ENCODE peak calls at places on chromosome 14, in six cellular contexts. N, I, F, X, L and W are unnamed samples.

GRCh38 chr14:72801381-72801812 is 92.5 kb downstream of the DPF3 start:
- DNase-seq in I (no peak), X (peak), F (peak), N (peak), L (peak), W (peak)

GRCh38 chr14:72433511-72433910 is 460.4 kb downstream of the DPF3 start:
- DNase-seq in F (peak), L (peak), X (no peak), I (no peak), N (peak), W (peak)

GRCh38 chr14:48725001-48725734 is 861.0 kb downstream of the RPS29 start:
- DNase-seq in I (no peak), N (no peak), X (no peak), F (peak), L (no peak), W (peak)

GRCh38 chr14:62956413-62956812 is 88.8 kb downstream of the KCNH5 start:
- DNase-seq in N (peak), F (no peak), I (no peak), L (no peak), X (no peak), W (no peak)

GRCh38 chr14:77547512-77547911 is 48.9 kb upstream of the ISM2 start:
- DNase-seq in I (no peak), N (no peak), X (no peak), L (no peak), F (no peak), W (no peak)

GRCh38 chr14:20631023-20631820 is 10.3 kb downstream of the OR6S1 start:
- DNase-seq in F (peak), X (peak), N (peak), I (peak), L (peak), W (peak)

GRCh38 chr14:96410119-96410518 is 18.2 kb downstream of the AK7 start:
- DNase-seq in F (no peak), X (no peak), I (no peak), L (no peak), N (no peak), W (no peak)

GRCh38 chr14:54338696-54339317 is 58.0 kb upstream of the CDKN3 start:
- DNase-seq in L (peak), X (peak), F (peak), N (peak), I (no peak), W (peak)

GRCh38 chr14:59920378-59920683 is 387 bp downstream of the LRRC9 start:
- DNase-seq in I (no peak), L (no peak), X (no peak), N (no peak), F (no peak), W (no peak)

GRCh38 chr14:69317780-69318179 is 57.8 kb downstream of the GALNT16 start:
- DNase-seq in X (peak), L (no peak), I (no peak), N (peak), F (no peak), W (no peak)

GRCh38 chr14:103385153-103385993 is at the start of gene MARK3:
- DNase-seq in I (peak), L (peak), X (peak), F (peak), N (peak), W (peak)

GRCh38 chr14:68232643-68233055 is 413.1 kb downstream of the RAD51B start:
- DNase-seq in N (peak), F (peak), I (no peak), L (peak), X (peak), W (peak)

GRCh38 chr14:70981005-70981952 is 74.0 kb downstream of the PCNX1 start:
- DNase-seq in F (peak), N (no peak), X (no peak), I (no peak), L (no peak), W (no peak)

GRCh38 chr14:95730126-95730525 is 16.2 kb upstream of the TCL1A start:
- DNase-seq in L (no peak), I (no peak), N (no peak), X (no peak), F (no peak), W (no peak)

GRCh38 chr14:104228716-104229620 is 90.6 kb downstream of the KIF26A start:
- DNase-seq in N (no peak), I (no peak), F (no peak), X (no peak), L (no peak), W (no peak)

GRCh38 chr14:77141592-77142288 is at the start of gene ZDHHC22:
- DNase-seq in F (no peak), N (no peak), I (no peak), L (no peak), X (no peak), W (no peak)

GRCh38 chr14:102776761-102777710 is at the start of gene TRAF3:
- DNase-seq in N (peak), F (peak), X (peak), L (peak), I (peak), W (peak)

GRCh38 chr14:20247651-20248246 is 8.7 kb downstream of the OR11H4 start:
- DNase-seq in X (peak), L (no peak), F (no peak), I (no peak), N (no peak), W (no peak)

GRCh38 chr14:46054526-46054925 is 597.1 kb downstream of the RPL10L start:
- DNase-seq in X (no peak), I (no peak), L (peak), F (peak), N (peak), W (peak)

GRCh38 chr14:56487090-56487667 is 92.4 kb upstream of the TMEM260 start:
- DNase-seq in X (no peak), F (peak), N (peak), L (no peak), I (no peak), W (peak)

GRCh38 chr14:24273422-24273998 is 2.1 kb upstream of the RABGGTA start:
- DNase-seq in L (no peak), N (no peak), X (peak), F (no peak), I (no peak), W (peak)

GRCh38 chr14:68487805-68488590 is 304.9 kb downstream of the ZFP36L1 start:
- DNase-seq in I (no peak), N (peak), L (peak), F (no peak), X (no peak), W (peak)

GRCh38 chr14:75631453-75631831 is 29.2 kb downstream of the ERG28 start:
- DNase-seq in X (no peak), L (no peak), I (no peak), N (no peak), F (peak), W (no peak)

GRCh38 chr14:45199246-45199645 is 53.8 kb downstream of the MIS18BP1 start:
- DNase-seq in F (peak), X (no peak), L (peak), N (peak), I (no peak), W (peak)

GRCh38 chr14:74203546-74203945 is 35.7 kb upstream of the VSX2 start:
- DNase-seq in F (no peak), N (no peak), X (no peak), L (no peak), I (no peak), W (no peak)

GRCh38 chr14:74211945-74212580 is 27.2 kb upstream of the VSX2 start:
- DNase-seq in X (no peak), N (peak), F (no peak), L (no peak), I (no peak), W (no peak)

GRCh38 chr14:74204481-74204880 is 34.8 kb upstream of the VSX2 start:
- DNase-seq in N (no peak), X (no peak), L (no peak), F (no peak), I (no peak), W (no peak)

GRCh38 chr14:74202113-74202512 is 37.1 kb upstream of the VSX2 start:
- DNase-seq in I (no peak), X (no peak), L (no peak), N (no peak), F (no peak), W (no peak)

GRCh38 chr14:74207943-74208342 is 31.3 kb upstream of the VSX2 start:
- DNase-seq in L (no peak), F (no peak), N (peak), X (no peak), I (no peak), W (no peak)
- TF ChIP-seq CTCF in L (peak), F (peak), N (peak), X (peak), I (no peak), W (peak)

GRCh38 chr14:61252354-61253063 is 28.6 kb downstream of the TMEM30B start:
- DNase-seq in X (peak), L (peak), N (peak), F (peak), I (peak), W (peak)
- TF ChIP-seq CTCF in X (peak), L (peak), N (peak), F (peak), I (peak), W (peak)

DNA sequence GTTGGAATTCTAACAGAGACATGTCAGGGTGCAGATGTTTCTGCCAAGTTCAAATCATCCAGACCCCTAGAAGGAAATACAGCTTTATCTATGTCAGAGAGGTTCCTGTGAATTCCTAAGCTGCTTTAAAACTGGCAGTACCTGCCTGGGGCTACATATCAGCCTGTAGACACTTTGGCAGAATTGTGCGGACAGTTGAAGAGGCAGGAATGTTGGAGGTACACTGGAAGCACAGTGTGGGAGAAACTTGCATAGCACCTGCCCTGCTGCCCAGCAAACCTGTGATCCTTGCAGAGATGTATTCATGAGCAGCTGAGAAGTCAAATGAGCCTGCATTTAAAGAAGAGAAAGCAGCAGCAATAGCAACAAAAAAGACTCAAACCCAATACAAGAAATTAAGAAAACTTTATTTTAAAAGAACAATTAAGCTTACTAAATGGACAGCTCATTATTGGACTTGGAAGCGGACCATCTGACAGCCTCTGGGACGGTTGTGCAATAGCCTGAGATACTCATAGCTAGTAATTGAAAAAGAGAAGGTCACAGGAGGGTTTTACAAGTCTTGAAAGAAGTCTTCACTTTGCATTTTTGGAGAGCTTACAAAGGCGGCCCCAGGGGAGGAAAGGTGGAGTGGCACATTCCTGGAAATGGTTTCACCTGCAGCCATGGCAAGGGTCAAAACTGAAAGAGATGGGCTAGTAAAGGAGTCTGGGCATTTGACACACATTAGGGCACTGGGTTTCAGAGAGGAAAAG is 280.9 kb upstream of the FLRT2 start:
- DNase-seq in L (no peak), X (no peak), N (peak), F (peak), I (no peak), W (peak)
- TF ChIP-seq CTCF in L (no peak), X (no peak), N (no peak), F (no peak), I (no peak), W (no peak)

GRCh38 chr14:35944847-35945246 is 118.7 kb downstream of the BRMS1L start:
- DNase-seq in F (peak), L (no peak), X (peak), I (no peak), N (no peak), W (no peak)
- TF ChIP-seq CTCF in F (no peak), L (peak), X (peak), I (no peak), N (no peak), W (no peak)

DNA sequence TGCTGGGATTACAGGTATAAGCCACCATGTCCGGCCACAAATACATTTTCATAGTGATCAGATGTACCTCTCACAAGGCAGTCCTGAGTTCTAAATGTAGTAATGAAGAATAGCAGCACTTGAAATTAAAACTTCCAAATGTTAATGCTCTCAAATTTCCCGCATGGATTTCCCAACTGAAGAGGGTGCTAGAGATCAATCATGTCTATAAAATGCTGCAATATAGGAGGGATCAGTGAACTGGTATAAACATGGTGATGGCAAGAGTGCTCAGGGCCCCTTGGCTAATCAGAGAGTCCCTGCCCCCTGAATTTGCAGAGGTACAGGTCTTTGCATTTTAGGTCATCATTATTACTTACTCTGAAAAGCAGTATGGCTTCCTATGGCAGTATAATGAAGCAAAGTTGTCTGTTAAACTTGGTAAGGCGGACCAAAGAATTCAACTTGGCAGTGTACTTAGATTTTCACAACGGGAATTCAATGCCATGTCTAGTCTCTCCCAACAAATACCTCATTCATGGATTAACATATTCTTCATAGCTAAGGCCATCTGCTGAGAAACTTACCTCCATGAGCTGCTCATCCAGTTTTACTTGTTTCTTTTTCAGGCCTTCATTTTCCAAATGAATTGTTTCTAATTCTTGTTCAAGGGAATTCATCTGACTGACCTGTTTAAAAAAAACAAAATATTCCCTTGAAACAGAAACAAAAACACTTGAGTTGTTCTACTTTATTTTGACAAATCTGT is 67.0 kb upstream of the SAV1 start:
- DNase-seq in I (no peak), N (peak), L (no peak), F (no peak), X (no peak), W (peak)
- TF ChIP-seq CTCF in I (no peak), N (peak), L (no peak), F (no peak), X (no peak), W (peak)

DNA sequence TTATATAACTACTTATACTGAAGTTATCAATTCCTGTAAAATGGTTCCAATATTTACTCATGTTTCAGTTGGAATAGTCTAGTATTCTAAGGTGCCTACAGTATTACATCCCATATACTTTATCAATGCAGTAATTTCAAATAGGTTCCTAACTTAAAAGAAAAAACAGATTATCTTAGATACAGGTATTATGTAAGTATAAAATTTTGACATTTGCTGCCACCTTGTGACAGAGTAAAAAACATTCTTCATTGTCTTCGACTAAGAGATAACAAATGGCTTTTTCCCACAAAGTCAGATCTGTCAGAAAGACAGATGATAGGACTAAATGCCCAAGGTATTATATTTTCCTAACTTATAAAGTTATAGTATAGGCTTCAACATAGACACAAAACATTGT is 78.7 kb downstream of the TXNDC16 start:
- DNase-seq in I (no peak), N (peak), X (peak), F (peak), L (no peak), W (peak)
- TF ChIP-seq CTCF in I (peak), N (peak), X (no peak), F (peak), L (no peak), W (peak)